ENCODE peak calls at places on chromosomes 11 and 22, in nine cellular contexts. One of them, this sample, is unnamed.

GRCh38 chr11:1731451-1732059 is 18.8 kb downstream of the IFITM10 start:
- DNase-seq in tibial nerve: no peak
- DNase-seq in esophagus squamous epithelium: no peak
- DNase-seq in esophagus muscularis mucosa: no peak
- DNase-seq in heart left ventricle: no peak
- DNase-seq in K562: no peak
- DNase-seq in HepG2: no peak
- DNase-seq in ovary: no peak
- DNase-seq in adrenal gland: peak
- DNase-seq in this sample: no peak

GRCh38 chr11:32316232-32316631 is 119.1 kb downstream of the WT1 start:
- DNase-seq in tibial nerve: no peak
- DNase-seq in esophagus squamous epithelium: no peak
- DNase-seq in esophagus muscularis mucosa: no peak
- DNase-seq in heart left ventricle: no peak
- DNase-seq in K562: no peak
- DNase-seq in HepG2: no peak
- DNase-seq in ovary: no peak
- DNase-seq in adrenal gland: no peak
- DNase-seq in this sample: no peak

GRCh38 chr11:2512431-2513407 is 67.9 kb downstream of the KCNQ1 start:
- DNase-seq in tibial nerve: peak
- DNase-seq in esophagus squamous epithelium: no peak
- DNase-seq in esophagus muscularis mucosa: no peak
- DNase-seq in heart left ventricle: peak
- DNase-seq in K562: no peak
- DNase-seq in HepG2: no peak
- DNase-seq in ovary: peak
- DNase-seq in adrenal gland: peak
- DNase-seq in this sample: no peak

GRCh38 chr11:84719935-84720577 is 907.1 kb downstream of the DLG2 start:
- DNase-seq in tibial nerve: no peak
- DNase-seq in esophagus squamous epithelium: no peak
- DNase-seq in esophagus muscularis mucosa: no peak
- DNase-seq in heart left ventricle: peak
- DNase-seq in K562: no peak
- DNase-seq in HepG2: no peak
- DNase-seq in ovary: no peak
- DNase-seq in adrenal gland: no peak
- DNase-seq in this sample: peak

GRCh38 chr11:10908215-10908990 is 50.5 kb upstream of the ZBED5 start:
- DNase-seq in tibial nerve: no peak
- DNase-seq in esophagus squamous epithelium: no peak
- DNase-seq in esophagus muscularis mucosa: no peak
- DNase-seq in heart left ventricle: no peak
- DNase-seq in K562: peak
- DNase-seq in HepG2: no peak
- DNase-seq in ovary: no peak
- DNase-seq in adrenal gland: no peak
- DNase-seq in this sample: no peak

GRCh38 chr11:117796456-117797428 is at the start of gene DSCAML1:
- DNase-seq in tibial nerve: no peak
- DNase-seq in esophagus squamous epithelium: no peak
- DNase-seq in esophagus muscularis mucosa: no peak
- DNase-seq in heart left ventricle: peak
- DNase-seq in K562: no peak
- DNase-seq in HepG2: no peak
- DNase-seq in ovary: peak
- DNase-seq in adrenal gland: no peak
- DNase-seq in this sample: no peak

GRCh38 chr11:118304809-118305248 is 299 bp downstream of the CD3E start:
- DNase-seq in tibial nerve: no peak
- DNase-seq in esophagus squamous epithelium: no peak
- DNase-seq in esophagus muscularis mucosa: peak
- DNase-seq in heart left ventricle: no peak
- DNase-seq in K562: no peak
- DNase-seq in HepG2: no peak
- DNase-seq in ovary: no peak
- DNase-seq in adrenal gland: no peak
- DNase-seq in this sample: no peak

GRCh38 chr11:117921893-117922292 is 7.3 kb downstream of the TMPRSS13 start:
- DNase-seq in tibial nerve: no peak
- DNase-seq in esophagus squamous epithelium: no peak
- DNase-seq in esophagus muscularis mucosa: no peak
- DNase-seq in heart left ventricle: no peak
- DNase-seq in K562: no peak
- DNase-seq in HepG2: no peak
- DNase-seq in ovary: no peak
- DNase-seq in adrenal gland: no peak
- DNase-seq in this sample: no peak

GRCh38 chr22:43060213-43060612 is 29.0 kb downstream of the TTLL1 start:
- DNase-seq in tibial nerve: no peak
- DNase-seq in esophagus squamous epithelium: no peak
- DNase-seq in esophagus muscularis mucosa: no peak
- DNase-seq in heart left ventricle: no peak
- DNase-seq in K562: peak
- DNase-seq in HepG2: peak
- DNase-seq in ovary: no peak
- DNase-seq in adrenal gland: no peak
- DNase-seq in this sample: no peak

GRCh38 chr11:14585438-14585837 is 58.2 kb upstream of the PDE3B start:
- DNase-seq in tibial nerve: no peak
- DNase-seq in esophagus squamous epithelium: no peak
- DNase-seq in esophagus muscularis mucosa: peak
- DNase-seq in heart left ventricle: no peak
- DNase-seq in K562: no peak
- DNase-seq in HepG2: no peak
- DNase-seq in ovary: no peak
- DNase-seq in adrenal gland: no peak
- DNase-seq in this sample: no peak

GRCh38 chr11:20035701-20036601 is 124.3 kb downstream of the DBX1 start:
- DNase-seq in tibial nerve: peak
- DNase-seq in esophagus squamous epithelium: no peak
- DNase-seq in esophagus muscularis mucosa: no peak
- DNase-seq in heart left ventricle: no peak
- DNase-seq in K562: peak
- DNase-seq in HepG2: peak
- DNase-seq in ovary: no peak
- DNase-seq in adrenal gland: peak
- DNase-seq in this sample: no peak

GRCh38 chr11:87173185-87174039 is 135.7 kb downstream of the TMEM135 start:
- DNase-seq in tibial nerve: no peak
- DNase-seq in esophagus squamous epithelium: no peak
- DNase-seq in esophagus muscularis mucosa: no peak
- DNase-seq in heart left ventricle: no peak
- DNase-seq in K562: no peak
- DNase-seq in HepG2: peak
- DNase-seq in ovary: no peak
- DNase-seq in adrenal gland: no peak
- DNase-seq in this sample: no peak

GRCh38 chr22:39518996-39519680 is 1.2 kb upstream of the ATF4 start:
- DNase-seq in tibial nerve: no peak
- DNase-seq in esophagus squamous epithelium: no peak
- DNase-seq in esophagus muscularis mucosa: no peak
- DNase-seq in heart left ventricle: no peak
- DNase-seq in K562: peak
- DNase-seq in HepG2: no peak
- DNase-seq in ovary: no peak
- DNase-seq in adrenal gland: no peak
- DNase-seq in this sample: no peak

GRCh38 chr22:39520054-39520873 is at the start of gene ATF4:
- DNase-seq in tibial nerve: peak
- DNase-seq in esophagus squamous epithelium: peak
- DNase-seq in esophagus muscularis mucosa: peak
- DNase-seq in heart left ventricle: peak
- DNase-seq in K562: peak
- DNase-seq in HepG2: peak
- DNase-seq in ovary: peak
- DNase-seq in adrenal gland: peak
- DNase-seq in this sample: peak

GRCh38 chr22:39520874-39521857 is 804 bp downstream of the ATF4 start:
- DNase-seq in tibial nerve: peak
- DNase-seq in esophagus squamous epithelium: no peak
- DNase-seq in esophagus muscularis mucosa: peak
- DNase-seq in heart left ventricle: peak
- DNase-seq in K562: peak
- DNase-seq in HepG2: no peak
- DNase-seq in ovary: peak
- DNase-seq in adrenal gland: peak
- DNase-seq in this sample: peak

GRCh38 chr22:39518124-39518786 is 2.1 kb upstream of the ATF4 start:
- DNase-seq in tibial nerve: no peak
- DNase-seq in esophagus squamous epithelium: no peak
- DNase-seq in esophagus muscularis mucosa: no peak
- DNase-seq in heart left ventricle: no peak
- DNase-seq in K562: no peak
- DNase-seq in HepG2: no peak
- DNase-seq in ovary: no peak
- DNase-seq in adrenal gland: no peak
- DNase-seq in this sample: no peak

DNA sequence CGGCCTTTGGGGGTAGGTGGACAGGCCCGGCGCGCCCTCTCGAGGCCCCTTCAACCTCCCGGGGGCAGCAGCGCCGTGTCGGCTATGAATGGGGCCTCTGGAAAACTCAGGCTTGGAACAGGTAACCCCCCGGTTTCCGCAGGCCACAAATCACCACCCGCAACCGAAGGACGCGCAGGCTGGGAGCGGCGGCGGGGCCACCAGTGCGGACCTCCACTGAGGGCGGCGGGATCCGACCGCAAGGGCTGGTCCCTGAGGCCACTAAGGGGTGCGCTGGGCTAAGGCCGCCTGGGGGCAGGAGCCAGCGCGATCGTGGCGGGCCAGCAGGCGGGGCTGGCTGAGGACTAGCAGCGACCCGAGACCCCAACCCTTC is 695 bp upstream of the ATF4 start:
- DNase-seq in tibial nerve: peak
- DNase-seq in esophagus squamous epithelium: no peak
- DNase-seq in esophagus muscularis mucosa: no peak
- DNase-seq in heart left ventricle: no peak
- DNase-seq in K562: peak
- DNase-seq in HepG2: peak
- DNase-seq in ovary: peak
- DNase-seq in adrenal gland: peak
- DNase-seq in this sample: no peak
- TF ChIP-seq CTCF in tibial nerve: peak
- TF ChIP-seq CTCF in esophagus squamous epithelium: no peak
- TF ChIP-seq CTCF in esophagus muscularis mucosa: peak
- TF ChIP-seq CTCF in heart left ventricle: peak
- TF ChIP-seq CTCF in K562: peak
- TF ChIP-seq CTCF in HepG2: peak
- TF ChIP-seq CTCF in ovary: no peak
- TF ChIP-seq CTCF in adrenal gland: no peak
- TF ChIP-seq CTCF in this sample: no peak

GRCh38 chr22:30667486-30668305 is at the start of gene DUSP18:
- DNase-seq in tibial nerve: peak
- DNase-seq in esophagus squamous epithelium: peak
- DNase-seq in esophagus muscularis mucosa: peak
- DNase-seq in heart left ventricle: peak
- DNase-seq in K562: peak
- DNase-seq in HepG2: peak
- DNase-seq in ovary: peak
- DNase-seq in adrenal gland: peak
- DNase-seq in this sample: peak
- TF ChIP-seq POLR2A in tibial nerve: peak
- TF ChIP-seq POLR2A in esophagus squamous epithelium: peak
- TF ChIP-seq POLR2A in esophagus muscularis mucosa: no peak
- TF ChIP-seq POLR2A in heart left ventricle: no peak
- TF ChIP-seq POLR2A in K562: peak
- TF ChIP-seq POLR2A in HepG2: no peak
- TF ChIP-seq POLR2A in ovary: peak
- TF ChIP-seq POLR2A in adrenal gland: no peak
- TF ChIP-seq POLR2A in this sample: no peak

GRCh38 chr11:94781822-94782221 is 13.7 kb downstream of the AMOTL1 start:
- DNase-seq in tibial nerve: no peak
- DNase-seq in esophagus squamous epithelium: no peak
- DNase-seq in esophagus muscularis mucosa: no peak
- DNase-seq in heart left ventricle: no peak
- DNase-seq in K562: no peak
- DNase-seq in HepG2: no peak
- DNase-seq in ovary: no peak
- DNase-seq in adrenal gland: no peak
- DNase-seq in this sample: no peak

GRCh38 chr11:94785509-94785908 is 17.4 kb downstream of the AMOTL1 start:
- DNase-seq in tibial nerve: no peak
- DNase-seq in esophagus squamous epithelium: no peak
- DNase-seq in esophagus muscularis mucosa: no peak
- DNase-seq in heart left ventricle: no peak
- DNase-seq in K562: no peak
- DNase-seq in HepG2: no peak
- DNase-seq in ovary: no peak
- DNase-seq in adrenal gland: no peak
- DNase-seq in this sample: no peak

GRCh38 chr11:94780432-94780831 is 12.3 kb downstream of the AMOTL1 start:
- DNase-seq in tibial nerve: no peak
- DNase-seq in esophagus squamous epithelium: no peak
- DNase-seq in esophagus muscularis mucosa: no peak
- DNase-seq in heart left ventricle: no peak
- DNase-seq in K562: no peak
- DNase-seq in HepG2: no peak
- DNase-seq in ovary: no peak
- DNase-seq in adrenal gland: no peak
- DNase-seq in this sample: no peak

GRCh38 chr11:94784884-94785283 is 16.7 kb downstream of the AMOTL1 start:
- DNase-seq in tibial nerve: no peak
- DNase-seq in esophagus squamous epithelium: no peak
- DNase-seq in esophagus muscularis mucosa: no peak
- DNase-seq in heart left ventricle: no peak
- DNase-seq in K562: no peak
- DNase-seq in HepG2: no peak
- DNase-seq in ovary: no peak
- DNase-seq in adrenal gland: no peak
- DNase-seq in this sample: no peak

GRCh38 chr11:94782446-94782845 is 14.3 kb downstream of the AMOTL1 start:
- DNase-seq in tibial nerve: no peak
- DNase-seq in esophagus squamous epithelium: no peak
- DNase-seq in esophagus muscularis mucosa: no peak
- DNase-seq in heart left ventricle: no peak
- DNase-seq in K562: no peak
- DNase-seq in HepG2: no peak
- DNase-seq in ovary: no peak
- DNase-seq in adrenal gland: no peak
- DNase-seq in this sample: no peak
- H3K4me3 ChIP-seq in tibial nerve: no peak
- H3K4me3 ChIP-seq in esophagus squamous epithelium: no peak
- H3K4me3 ChIP-seq in esophagus muscularis mucosa: no peak
- H3K4me3 ChIP-seq in heart left ventricle: no peak
- H3K4me3 ChIP-seq in K562: no peak
- H3K4me3 ChIP-seq in HepG2: no peak
- H3K4me3 ChIP-seq in ovary: no peak
- H3K4me3 ChIP-seq in adrenal gland: no peak
- H3K4me3 ChIP-seq in this sample: no peak

GRCh38 chr22:46845281-46846153 is 83.1 kb downstream of the TBC1D22A start:
- DNase-seq in tibial nerve: no peak
- DNase-seq in esophagus squamous epithelium: no peak
- DNase-seq in esophagus muscularis mucosa: no peak
- DNase-seq in heart left ventricle: no peak
- DNase-seq in K562: no peak
- DNase-seq in HepG2: no peak
- DNase-seq in ovary: peak
- DNase-seq in adrenal gland: no peak
- DNase-seq in this sample: peak
- TF ChIP-seq CTCF in tibial nerve: peak
- TF ChIP-seq CTCF in esophagus squamous epithelium: peak
- TF ChIP-seq CTCF in esophagus muscularis mucosa: peak
- TF ChIP-seq CTCF in heart left ventricle: peak
- TF ChIP-seq CTCF in K562: peak
- TF ChIP-seq CTCF in HepG2: no peak
- TF ChIP-seq CTCF in ovary: peak
- TF ChIP-seq CTCF in adrenal gland: peak
- TF ChIP-seq CTCF in this sample: no peak

This sample was measured in lower leg skin.